ENCODE peak calls at places on chromosomes 2 and 18, in eight cellular contexts. W is esophagus squamous epithelium, H is Peyer's patch, I is stomach, L is HCT116, A is uterus, R is K562, K is ovary. M is an unnamed sample.

GRCh38 chr2:175871331-175871730 is 130.7 kb downstream of the LNPK start:
- DNase-seq in W (no peak), H (no peak), I (no peak), L (no peak), A (no peak), R (no peak), K (no peak), M (no peak)

GRCh38 chr2:172806426-172807008 is 70.9 kb downstream of the RAPGEF4 start:
- DNase-seq in W (no peak), H (no peak), I (no peak), L (peak), A (no peak), R (peak), K (no peak), M (peak)

GRCh38 chr2:40032650-40033319 is 253.7 kb upstream of the THUMPD2 start:
- DNase-seq in W (no peak), H (no peak), I (no peak), L (no peak), A (no peak), R (no peak), K (no peak), M (no peak)

GRCh38 chr2:118689456-118689855 is 158.0 kb downstream of the EN1 start:
- DNase-seq in W (no peak), H (no peak), I (no peak), L (no peak), A (no peak), R (peak), K (no peak), M (peak)

GRCh38 chr2:233082934-233083755 is 23.0 kb downstream of the INPP5D start:
- DNase-seq in W (no peak), H (peak), I (no peak), L (no peak), A (no peak), R (no peak), K (no peak), M (peak)

GRCh38 chr2:189772212-189772611 is 9.6 kb upstream of the OSGEPL1 start:
- DNase-seq in W (no peak), H (no peak), I (no peak), L (no peak), A (no peak), R (no peak), K (no peak), M (no peak)

GRCh38 chr2:199874209-199874608 is 23.2 kb upstream of the FTCDNL1 start:
- DNase-seq in W (no peak), H (no peak), I (no peak), L (no peak), A (no peak), R (no peak), K (no peak), M (no peak)

GRCh38 chr2:3112131-3112530 is 265.5 kb downstream of the EIPR1 start:
- DNase-seq in W (no peak), H (no peak), I (no peak), L (no peak), A (no peak), R (no peak), K (no peak), M (no peak)

GRCh38 chr2:73101626-73102256 is 11.0 kb downstream of the RAB11FIP5 start:
- DNase-seq in W (no peak), H (no peak), I (no peak), L (no peak), A (no peak), R (no peak), K (no peak), M (no peak)

GRCh38 chr2:159946326-159946992 is 116.0 kb downstream of the PLA2R1 start:
- DNase-seq in W (no peak), H (no peak), I (no peak), L (no peak), A (no peak), R (no peak), K (no peak), M (no peak)

GRCh38 chr18:79545714-79546113 is 133.9 kb upstream of the CTDP1 start:
- DNase-seq in W (no peak), H (peak), I (peak), L (no peak), A (no peak), R (no peak), K (peak), M (no peak)

GRCh38 chr2:96509847-96510230 is 4.7 kb upstream of the NEURL3 start:
- DNase-seq in W (no peak), H (no peak), I (no peak), L (no peak), A (no peak), R (no peak), K (no peak), M (no peak)

GRCh38 chr2:96507957-96508520 is 2.9 kb upstream of the NEURL3 start:
- DNase-seq in W (no peak), H (peak), I (peak), L (peak), A (peak), R (peak), K (peak), M (peak)

GRCh38 chr2:96508521-96509113 is 3.5 kb upstream of the NEURL3 start:
- DNase-seq in W (no peak), H (no peak), I (no peak), L (no peak), A (no peak), R (no peak), K (no peak), M (no peak)

GRCh38 chr2:96510931-96511595 is 5.9 kb upstream of the NEURL3 start:
- DNase-seq in W (no peak), H (no peak), I (no peak), L (no peak), A (no peak), R (no peak), K (no peak), M (no peak)

DNA sequence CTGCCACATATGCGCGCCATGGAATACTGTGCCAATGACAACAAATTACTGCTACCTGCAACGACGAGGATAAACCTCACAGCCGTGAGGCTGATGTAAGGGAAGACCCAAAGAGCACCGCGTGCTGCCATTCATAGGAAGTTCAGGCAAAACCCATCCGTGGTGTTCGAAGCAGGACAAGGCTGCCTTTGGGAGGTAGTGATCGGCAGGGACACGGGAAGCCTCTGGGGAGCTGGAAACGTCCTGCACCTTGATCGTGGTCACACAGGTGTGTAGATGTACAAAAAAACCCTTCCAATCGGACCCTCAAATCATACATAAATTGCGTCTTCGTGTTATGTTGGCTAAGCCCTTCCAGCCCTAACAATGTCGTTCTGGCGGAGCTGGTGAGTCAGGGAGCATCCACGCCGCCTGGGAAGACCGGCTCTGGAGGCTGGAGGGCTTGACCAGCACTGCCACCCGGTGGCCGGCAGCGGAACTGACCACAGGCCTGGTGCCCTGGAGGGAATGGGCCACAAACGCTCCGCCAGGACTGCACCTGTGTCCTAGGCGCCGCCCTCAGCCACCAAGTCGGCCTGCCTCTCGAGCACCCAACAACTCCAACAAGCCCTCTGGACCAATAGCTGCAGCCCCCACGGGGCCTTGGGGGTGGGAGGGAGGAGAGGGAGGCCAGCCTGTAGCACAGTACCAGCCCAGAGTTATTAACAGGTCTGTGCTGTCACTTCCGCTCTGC is 4.1 kb upstream of the NEURL3 start:
- DNase-seq in W (no peak), H (peak), I (peak), L (peak), A (peak), R (peak), K (peak), M (peak)
- TF ChIP-seq POLR2A in W (no peak), H (no peak), I (no peak), L (no peak), A (no peak), R (no peak), K (no peak), M (no peak)

DNA sequence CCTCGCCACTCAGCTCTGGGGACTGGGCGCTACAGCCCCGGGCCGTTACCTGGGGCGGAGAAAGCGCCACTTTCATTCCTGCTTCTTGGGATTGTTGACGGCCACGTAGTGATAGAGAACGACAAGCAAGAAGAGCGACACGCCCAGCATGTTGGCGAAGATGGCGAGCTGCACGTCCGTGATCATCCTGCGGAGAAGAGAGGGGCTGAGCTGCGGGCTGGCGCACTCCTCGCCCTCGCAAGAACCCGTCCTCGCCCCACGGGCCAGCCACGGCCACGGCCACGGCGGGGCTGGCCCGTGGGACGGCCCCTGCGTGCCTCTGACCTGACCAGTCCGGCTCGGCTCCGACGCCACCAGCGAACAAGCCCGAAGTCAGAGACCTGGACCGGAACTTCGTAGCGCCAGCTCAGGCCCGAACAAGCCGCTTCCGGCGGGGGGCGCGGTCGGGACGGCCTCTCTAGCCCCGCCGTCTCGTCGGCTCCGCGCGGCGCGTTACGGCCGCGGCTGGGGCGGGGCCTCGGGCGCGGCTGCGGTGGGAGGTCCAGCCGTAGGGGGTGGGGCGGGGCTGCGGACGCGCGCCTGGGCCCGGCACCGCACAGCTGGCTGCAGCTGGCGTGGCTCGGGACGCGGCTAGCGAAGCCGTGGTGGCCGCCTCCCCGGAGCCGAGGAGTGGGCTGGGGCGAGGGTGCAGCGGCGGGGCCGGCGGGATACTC is at the start of gene OST4:
- DNase-seq in W (peak), H (peak), I (peak), L (peak), A (peak), R (peak), K (peak), M (peak)
- TF ChIP-seq POLR2A in W (peak), H (peak), I (no peak), L (peak), A (peak), R (peak), K (peak), M (peak)

GRCh38 chr2:219520079-219520478 is 5.8 kb downstream of the ASIC4 start:
- DNase-seq in W (no peak), H (no peak), I (no peak), L (no peak), A (no peak), R (peak), K (no peak), M (no peak)

GRCh38 chr2:219519526-219519916 is 5.2 kb downstream of the ASIC4 start:
- DNase-seq in W (no peak), H (no peak), I (no peak), L (no peak), A (no peak), R (no peak), K (no peak), M (no peak)

GRCh38 chr2:219523031-219523671 is 8.9 kb downstream of the ASIC4 start:
- DNase-seq in W (no peak), H (no peak), I (no peak), L (no peak), A (peak), R (peak), K (no peak), M (no peak)

GRCh38 chr2:219522111-219523030 is 8.1 kb downstream of the ASIC4 start:
- DNase-seq in W (no peak), H (no peak), I (no peak), L (peak), A (peak), R (peak), K (no peak), M (no peak)

GRCh38 chr2:219521066-219521880 is 7.0 kb downstream of the ASIC4 start:
- DNase-seq in W (no peak), H (no peak), I (no peak), L (no peak), A (peak), R (peak), K (no peak), M (peak)
- TF ChIP-seq POLR2A in W (no peak), H (no peak), I (no peak), L (no peak), A (no peak), R (no peak), K (no peak), M (no peak)

DNA sequence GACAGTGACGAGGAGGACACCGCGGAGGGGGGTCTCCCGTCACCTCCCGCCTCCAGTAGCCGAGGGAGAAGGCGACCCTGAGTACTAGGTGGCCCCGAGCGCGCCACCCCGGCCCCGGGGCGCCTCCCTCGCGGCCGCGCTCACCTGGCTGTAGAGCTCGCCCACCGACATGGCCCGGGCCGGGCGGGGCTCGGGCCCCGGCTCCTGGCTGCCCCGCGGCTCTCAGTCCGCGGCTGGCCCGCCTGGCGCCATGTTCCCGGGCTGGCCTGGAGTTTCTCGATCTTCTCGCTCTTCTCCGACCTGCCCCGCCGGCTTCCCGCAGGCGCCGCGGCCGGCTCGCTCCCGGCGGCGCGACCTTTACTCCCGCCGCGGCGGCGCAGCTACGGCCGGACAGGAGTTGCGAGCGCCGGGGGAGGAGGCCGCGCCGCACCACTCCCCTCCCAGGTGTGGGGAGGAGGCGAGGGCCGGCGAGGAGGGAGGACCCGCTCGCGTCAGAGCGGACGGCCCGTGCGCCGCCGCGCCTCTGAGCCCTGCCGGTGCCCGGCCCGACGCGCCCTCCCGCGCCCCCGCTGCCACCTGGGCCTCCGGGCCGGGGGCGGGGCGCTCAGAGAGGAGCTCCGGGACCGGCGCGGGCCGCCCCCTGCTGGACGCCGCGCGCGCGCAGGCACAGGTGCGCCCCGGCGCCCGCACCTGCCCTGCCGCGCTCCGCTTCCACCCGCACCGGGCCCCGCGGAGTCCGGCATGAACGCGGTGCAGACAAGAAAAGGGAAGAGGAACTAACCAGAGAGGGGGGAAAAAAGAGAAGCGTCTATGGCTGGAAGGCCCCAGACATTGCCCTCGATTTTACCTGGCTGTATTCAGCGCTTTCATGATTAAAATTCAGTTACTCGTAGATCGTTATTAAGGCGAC is at the start of gene MYO5B:
- DNase-seq in W (no peak), H (peak), I (peak), L (peak), A (no peak), R (peak), K (no peak), M (no peak)
- TF ChIP-seq POLR2A in W (peak), H (peak), I (no peak), L (no peak), A (peak), R (no peak), K (no peak), M (no peak)

DNA sequence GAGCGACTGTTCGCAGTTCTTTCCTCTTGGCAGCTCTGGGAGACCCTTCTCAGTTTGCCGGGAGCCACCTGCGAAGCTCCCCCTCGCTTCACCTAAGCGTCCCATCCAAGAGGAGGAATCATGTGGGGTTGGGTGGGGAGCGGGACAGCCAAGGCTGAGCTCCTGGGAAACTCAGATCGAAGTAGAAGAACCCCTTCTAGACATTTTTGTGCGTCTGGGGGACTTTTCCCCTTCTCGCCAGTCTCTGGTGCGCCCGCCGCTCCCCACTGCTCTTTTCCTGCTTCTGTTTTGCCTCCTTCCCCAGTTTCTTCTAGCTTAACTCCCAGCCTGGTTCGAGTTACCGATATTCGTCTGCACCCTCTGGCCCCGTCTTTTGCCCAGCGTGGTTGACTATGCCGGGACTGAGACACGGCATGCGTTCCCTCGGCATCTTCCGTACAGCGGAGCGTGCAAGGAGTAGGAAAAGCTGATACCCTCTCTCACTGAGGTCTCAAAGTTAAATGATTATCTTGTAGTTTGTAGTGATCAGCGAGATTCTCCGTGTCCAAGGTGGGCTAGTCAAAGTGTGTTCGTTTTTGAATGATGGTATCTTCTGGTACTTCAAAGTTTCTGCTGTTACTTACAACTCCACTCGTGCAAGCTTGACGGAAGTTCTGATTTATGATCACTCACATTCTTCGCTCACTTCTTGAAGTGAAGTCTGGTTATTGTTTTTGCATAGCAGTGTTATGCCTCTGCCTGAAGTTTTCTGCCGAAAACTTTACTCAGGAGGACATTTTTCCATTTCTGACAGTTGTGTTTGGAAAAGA is 664 bp downstream of the CAMKMT start:
- DNase-seq in W (no peak), H (peak), I (peak), L (peak), A (peak), R (peak), K (peak), M (peak)
- TF ChIP-seq POLR2A in W (no peak), H (no peak), I (no peak), L (no peak), A (no peak), R (no peak), K (no peak), M (no peak)

M was measured in NB4.